ENCODE peak calls at places on chromosome 7, in eight cellular contexts. One of them, this sample, is unnamed.
A peak's percentile ranks its signal among the peaks of the same experiment; 100 is the strongest.

GRCh38 chr7:102264367-102264891 is 22.2 kb upstream of the SH2B2 start:
- DNase-seq in AG08395: no peak
- DNase-seq in activated CD4-positive, alpha-beta T cell treated with anti-CD3 and anti-CD28 coated beads, Interleukin-2, amount 10 ng/mL, durations not matched to agents 7 days and 5 days: no peak
- DNase-seq in left colon: no peak
- DNase-seq in GM03348: no peak
- DNase-seq in AG09319: no peak
- DNase-seq in LHCN-M2: no peak
- DNase-seq in stomach: no peak
- DNase-seq in this sample: no peak

GRCh38 chr7:31633894-31634494 is 53.0 kb upstream of the PPP1R17 start:
- DNase-seq in AG08395: peak; percentile 62
- DNase-seq in activated CD4-positive, alpha-beta T cell treated with anti-CD3 and anti-CD28 coated beads, Interleukin-2, amount 10 ng/mL, durations not matched to agents 7 days and 5 days: no peak
- DNase-seq in left colon: peak; percentile 48
- DNase-seq in GM03348: peak; percentile 66
- DNase-seq in AG09319: no peak
- DNase-seq in LHCN-M2: peak; percentile 7
- DNase-seq in stomach: peak; percentile 67
- DNase-seq in this sample: peak; percentile 40

GRCh38 chr7:84633-85020 is 107.7 kb upstream of the FAM20C start:
- DNase-seq in AG08395: no peak
- DNase-seq in activated CD4-positive, alpha-beta T cell treated with anti-CD3 and anti-CD28 coated beads, Interleukin-2, amount 10 ng/mL, durations not matched to agents 7 days and 5 days: no peak
- DNase-seq in left colon: no peak
- DNase-seq in GM03348: no peak
- DNase-seq in AG09319: no peak
- DNase-seq in LHCN-M2: no peak
- DNase-seq in stomach: peak; percentile 15
- DNase-seq in this sample: no peak

GRCh38 chr7:41027428-41028115 is 675.3 kb downstream of the INHBA start:
- DNase-seq in AG08395: peak; percentile 91
- DNase-seq in activated CD4-positive, alpha-beta T cell treated with anti-CD3 and anti-CD28 coated beads, Interleukin-2, amount 10 ng/mL, durations not matched to agents 7 days and 5 days: no peak
- DNase-seq in left colon: no peak
- DNase-seq in GM03348: peak; percentile 89
- DNase-seq in AG09319: peak; percentile 65
- DNase-seq in LHCN-M2: peak; percentile 99
- DNase-seq in stomach: no peak
- DNase-seq in this sample: no peak

GRCh38 chr7:5500056-5500776 is 76.6 kb upstream of the TNRC18 start:
- DNase-seq in AG08395: no peak
- DNase-seq in activated CD4-positive, alpha-beta T cell treated with anti-CD3 and anti-CD28 coated beads, Interleukin-2, amount 10 ng/mL, durations not matched to agents 7 days and 5 days: no peak
- DNase-seq in left colon: no peak
- DNase-seq in GM03348: no peak
- DNase-seq in AG09319: no peak
- DNase-seq in LHCN-M2: no peak
- DNase-seq in stomach: no peak
- DNase-seq in this sample: no peak

GRCh38 chr7:154886591-154886990 is 116.3 kb downstream of the PAXIP1 start:
- DNase-seq in AG08395: no peak
- DNase-seq in activated CD4-positive, alpha-beta T cell treated with anti-CD3 and anti-CD28 coated beads, Interleukin-2, amount 10 ng/mL, durations not matched to agents 7 days and 5 days: no peak
- DNase-seq in left colon: no peak
- DNase-seq in GM03348: peak; percentile 28
- DNase-seq in AG09319: no peak
- DNase-seq in LHCN-M2: no peak
- DNase-seq in stomach: no peak
- DNase-seq in this sample: no peak

GRCh38 chr7:46885167-46885566 is 696.7 kb downstream of the TNS3 start:
- DNase-seq in AG08395: no peak
- DNase-seq in activated CD4-positive, alpha-beta T cell treated with anti-CD3 and anti-CD28 coated beads, Interleukin-2, amount 10 ng/mL, durations not matched to agents 7 days and 5 days: no peak
- DNase-seq in left colon: no peak
- DNase-seq in GM03348: no peak
- DNase-seq in AG09319: no peak
- DNase-seq in LHCN-M2: no peak
- DNase-seq in stomach: no peak
- DNase-seq in this sample: peak; percentile 35

GRCh38 chr7:82319674-82320118 is 123.9 kb downstream of the CACNA2D1 start:
- DNase-seq in AG08395: peak; percentile 71
- DNase-seq in activated CD4-positive, alpha-beta T cell treated with anti-CD3 and anti-CD28 coated beads, Interleukin-2, amount 10 ng/mL, durations not matched to agents 7 days and 5 days: no peak
- DNase-seq in left colon: peak; percentile 24
- DNase-seq in GM03348: peak; percentile 64
- DNase-seq in AG09319: peak; percentile 84
- DNase-seq in LHCN-M2: peak; percentile 81
- DNase-seq in stomach: peak; percentile 70
- DNase-seq in this sample: peak; percentile 78

GRCh38 chr7:42235734-42236133 is 1.3 kb downstream of the GLI3 start:
- DNase-seq in AG08395: no peak
- DNase-seq in activated CD4-positive, alpha-beta T cell treated with anti-CD3 and anti-CD28 coated beads, Interleukin-2, amount 10 ng/mL, durations not matched to agents 7 days and 5 days: no peak
- DNase-seq in left colon: no peak
- DNase-seq in GM03348: peak; percentile 20
- DNase-seq in AG09319: no peak
- DNase-seq in LHCN-M2: peak; percentile 22
- DNase-seq in stomach: no peak
- DNase-seq in this sample: no peak

GRCh38 chr7:66920256-66920655 is 769 bp upstream of the TMEM248 start:
- DNase-seq in AG08395: no peak
- DNase-seq in activated CD4-positive, alpha-beta T cell treated with anti-CD3 and anti-CD28 coated beads, Interleukin-2, amount 10 ng/mL, durations not matched to agents 7 days and 5 days: no peak
- DNase-seq in left colon: no peak
- DNase-seq in GM03348: no peak
- DNase-seq in AG09319: no peak
- DNase-seq in LHCN-M2: peak; percentile 21
- DNase-seq in stomach: no peak
- DNase-seq in this sample: no peak

GRCh38 chr7:133155642-133156041 is 73.8 kb upstream of the CHCHD3 start:
- DNase-seq in AG08395: no peak
- DNase-seq in activated CD4-positive, alpha-beta T cell treated with anti-CD3 and anti-CD28 coated beads, Interleukin-2, amount 10 ng/mL, durations not matched to agents 7 days and 5 days: no peak
- DNase-seq in left colon: no peak
- DNase-seq in GM03348: no peak
- DNase-seq in AG09319: no peak
- DNase-seq in LHCN-M2: no peak
- DNase-seq in stomach: no peak
- DNase-seq in this sample: no peak

GRCh38 chr7:100353685-100354330 is 4.1 kb upstream of the PILRB start:
- DNase-seq in AG08395: no peak
- DNase-seq in activated CD4-positive, alpha-beta T cell treated with anti-CD3 and anti-CD28 coated beads, Interleukin-2, amount 10 ng/mL, durations not matched to agents 7 days and 5 days: no peak
- DNase-seq in left colon: no peak
- DNase-seq in GM03348: no peak
- DNase-seq in AG09319: no peak
- DNase-seq in LHCN-M2: no peak
- DNase-seq in stomach: no peak
- DNase-seq in this sample: no peak

GRCh38 chr7:117247809-117248208 is 75.0 kb downstream of the WNT2 start:
- DNase-seq in AG08395: no peak
- DNase-seq in activated CD4-positive, alpha-beta T cell treated with anti-CD3 and anti-CD28 coated beads, Interleukin-2, amount 10 ng/mL, durations not matched to agents 7 days and 5 days: no peak
- DNase-seq in left colon: no peak
- DNase-seq in GM03348: no peak
- DNase-seq in AG09319: no peak
- DNase-seq in LHCN-M2: no peak
- DNase-seq in stomach: no peak
- DNase-seq in this sample: no peak

GRCh38 chr7:43540463-43540862 is 42.4 kb upstream of the STK17A start:
- DNase-seq in AG08395: no peak
- DNase-seq in activated CD4-positive, alpha-beta T cell treated with anti-CD3 and anti-CD28 coated beads, Interleukin-2, amount 10 ng/mL, durations not matched to agents 7 days and 5 days: no peak
- DNase-seq in left colon: no peak
- DNase-seq in GM03348: no peak
- DNase-seq in AG09319: no peak
- DNase-seq in LHCN-M2: no peak
- DNase-seq in stomach: no peak
- DNase-seq in this sample: no peak

GRCh38 chr7:41873781-41874180 is 170.9 kb upstream of the INHBA start:
- DNase-seq in AG08395: peak; percentile 19
- DNase-seq in activated CD4-positive, alpha-beta T cell treated with anti-CD3 and anti-CD28 coated beads, Interleukin-2, amount 10 ng/mL, durations not matched to agents 7 days and 5 days: no peak
- DNase-seq in left colon: no peak
- DNase-seq in GM03348: no peak
- DNase-seq in AG09319: no peak
- DNase-seq in LHCN-M2: no peak
- DNase-seq in stomach: no peak
- DNase-seq in this sample: no peak

GRCh38 chr7:149558149-149558861 is 60.7 kb upstream of the ZNF746 start:
- DNase-seq in AG08395: peak; percentile 89
- DNase-seq in activated CD4-positive, alpha-beta T cell treated with anti-CD3 and anti-CD28 coated beads, Interleukin-2, amount 10 ng/mL, durations not matched to agents 7 days and 5 days: no peak
- DNase-seq in left colon: no peak
- DNase-seq in GM03348: peak; percentile 72
- DNase-seq in AG09319: no peak
- DNase-seq in LHCN-M2: peak; percentile 82
- DNase-seq in stomach: no peak
- DNase-seq in this sample: no peak

GRCh38 chr7:34740840-34741239 is 82.8 kb downstream of the NPSR1 start:
- DNase-seq in AG08395: no peak
- DNase-seq in activated CD4-positive, alpha-beta T cell treated with anti-CD3 and anti-CD28 coated beads, Interleukin-2, amount 10 ng/mL, durations not matched to agents 7 days and 5 days: no peak
- DNase-seq in left colon: no peak
- DNase-seq in GM03348: no peak
- DNase-seq in AG09319: no peak
- DNase-seq in LHCN-M2: no peak
- DNase-seq in stomach: no peak
- DNase-seq in this sample: no peak

GRCh38 chr7:84549409-84549808 is 354.8 kb upstream of the SEMA3A start:
- DNase-seq in AG08395: no peak
- DNase-seq in activated CD4-positive, alpha-beta T cell treated with anti-CD3 and anti-CD28 coated beads, Interleukin-2, amount 10 ng/mL, durations not matched to agents 7 days and 5 days: no peak
- DNase-seq in left colon: no peak
- DNase-seq in GM03348: no peak
- DNase-seq in AG09319: no peak
- DNase-seq in LHCN-M2: no peak
- DNase-seq in stomach: no peak
- DNase-seq in this sample: no peak

GRCh38 chr7:81248420-81248819 is 329.6 kb upstream of the SEMA3C start:
- DNase-seq in AG08395: no peak
- DNase-seq in activated CD4-positive, alpha-beta T cell treated with anti-CD3 and anti-CD28 coated beads, Interleukin-2, amount 10 ng/mL, durations not matched to agents 7 days and 5 days: no peak
- DNase-seq in left colon: no peak
- DNase-seq in GM03348: no peak
- DNase-seq in AG09319: no peak
- DNase-seq in LHCN-M2: peak; percentile 15
- DNase-seq in stomach: no peak
- DNase-seq in this sample: no peak

GRCh38 chr7:17682586-17682985 is 257.7 kb downstream of the SNX13 start:
- DNase-seq in AG08395: no peak
- DNase-seq in activated CD4-positive, alpha-beta T cell treated with anti-CD3 and anti-CD28 coated beads, Interleukin-2, amount 10 ng/mL, durations not matched to agents 7 days and 5 days: no peak
- DNase-seq in left colon: no peak
- DNase-seq in GM03348: no peak
- DNase-seq in AG09319: no peak
- DNase-seq in LHCN-M2: no peak
- DNase-seq in stomach: no peak
- DNase-seq in this sample: no peak

GRCh38 chr7:149229526-149229925 is 9.9 kb upstream of the ZNF212 start:
- DNase-seq in AG08395: no peak
- DNase-seq in activated CD4-positive, alpha-beta T cell treated with anti-CD3 and anti-CD28 coated beads, Interleukin-2, amount 10 ng/mL, durations not matched to agents 7 days and 5 days: no peak
- DNase-seq in left colon: no peak
- DNase-seq in GM03348: no peak
- DNase-seq in AG09319: no peak
- DNase-seq in LHCN-M2: no peak
- DNase-seq in stomach: no peak
- DNase-seq in this sample: no peak

GRCh38 chr7:8078418-8078817 is 109.8 kb downstream of the GLCCI1 start:
- DNase-seq in AG08395: no peak
- DNase-seq in activated CD4-positive, alpha-beta T cell treated with anti-CD3 and anti-CD28 coated beads, Interleukin-2, amount 10 ng/mL, durations not matched to agents 7 days and 5 days: no peak
- DNase-seq in left colon: no peak
- DNase-seq in GM03348: no peak
- DNase-seq in AG09319: no peak
- DNase-seq in LHCN-M2: no peak
- DNase-seq in stomach: no peak
- DNase-seq in this sample: no peak

GRCh38 chr7:88268858-88269257 is 37.8 kb downstream of the STEAP4 start:
- DNase-seq in AG08395: no peak
- DNase-seq in activated CD4-positive, alpha-beta T cell treated with anti-CD3 and anti-CD28 coated beads, Interleukin-2, amount 10 ng/mL, durations not matched to agents 7 days and 5 days: no peak
- DNase-seq in left colon: no peak
- DNase-seq in GM03348: no peak
- DNase-seq in AG09319: no peak
- DNase-seq in LHCN-M2: no peak
- DNase-seq in stomach: no peak
- DNase-seq in this sample: no peak

GRCh38 chr7:148624735-148625134 is 34.2 kb downstream of the C7orf33 start:
- DNase-seq in AG08395: no peak
- DNase-seq in activated CD4-positive, alpha-beta T cell treated with anti-CD3 and anti-CD28 coated beads, Interleukin-2, amount 10 ng/mL, durations not matched to agents 7 days and 5 days: no peak
- DNase-seq in left colon: no peak
- DNase-seq in GM03348: no peak
- DNase-seq in AG09319: no peak
- DNase-seq in LHCN-M2: peak; percentile 54
- DNase-seq in stomach: no peak
- DNase-seq in this sample: no peak

GRCh38 chr7:135862586-135863361 is 114.2 kb upstream of the FAM180A start:
- DNase-seq in AG08395: no peak
- DNase-seq in activated CD4-positive, alpha-beta T cell treated with anti-CD3 and anti-CD28 coated beads, Interleukin-2, amount 10 ng/mL, durations not matched to agents 7 days and 5 days: no peak
- DNase-seq in left colon: no peak
- DNase-seq in GM03348: no peak
- DNase-seq in AG09319: no peak
- DNase-seq in LHCN-M2: no peak
- DNase-seq in stomach: no peak
- DNase-seq in this sample: peak; percentile 38

GRCh38 chr7:43648725-43649406 is 66.0 kb downstream of the STK17A start:
- DNase-seq in AG08395: peak; percentile 22
- DNase-seq in activated CD4-positive, alpha-beta T cell treated with anti-CD3 and anti-CD28 coated beads, Interleukin-2, amount 10 ng/mL, durations not matched to agents 7 days and 5 days: peak; percentile 86
- DNase-seq in left colon: no peak
- DNase-seq in GM03348: peak; percentile 43
- DNase-seq in AG09319: peak; percentile 65
- DNase-seq in LHCN-M2: peak; percentile 92
- DNase-seq in stomach: no peak
- DNase-seq in this sample: no peak

GRCh38 chr7:108152198-108152597 is 22.0 kb upstream of the LAMB4 start:
- DNase-seq in AG08395: no peak
- DNase-seq in activated CD4-positive, alpha-beta T cell treated with anti-CD3 and anti-CD28 coated beads, Interleukin-2, amount 10 ng/mL, durations not matched to agents 7 days and 5 days: no peak
- DNase-seq in left colon: no peak
- DNase-seq in GM03348: no peak
- DNase-seq in AG09319: no peak
- DNase-seq in LHCN-M2: no peak
- DNase-seq in stomach: no peak
- DNase-seq in this sample: no peak

GRCh38 chr7:45085619-45086200 is 3.1 kb downstream of the NACAD start:
- DNase-seq in AG08395: no peak
- DNase-seq in activated CD4-positive, alpha-beta T cell treated with anti-CD3 and anti-CD28 coated beads, Interleukin-2, amount 10 ng/mL, durations not matched to agents 7 days and 5 days: no peak
- DNase-seq in left colon: no peak
- DNase-seq in GM03348: no peak
- DNase-seq in AG09319: no peak
- DNase-seq in LHCN-M2: no peak
- DNase-seq in stomach: no peak
- DNase-seq in this sample: no peak

GRCh38 chr7:117129538-117129955 is 176.2 kb downstream of the ST7 start:
- DNase-seq in AG08395: no peak
- DNase-seq in activated CD4-positive, alpha-beta T cell treated with anti-CD3 and anti-CD28 coated beads, Interleukin-2, amount 10 ng/mL, durations not matched to agents 7 days and 5 days: no peak
- DNase-seq in left colon: no peak
- DNase-seq in GM03348: no peak
- DNase-seq in AG09319: no peak
- DNase-seq in LHCN-M2: no peak
- DNase-seq in stomach: no peak
- DNase-seq in this sample: no peak